ENCODE peak calls at places on chromosomes 5 and 9, in ten cellular contexts. S, Y, F, J, W, X, C, Z, N and K are unnamed samples.

GRCh38 chr5:76393035-76393680 is 9.9 kb upstream of the IQGAP2 start:
- DNase-seq in Y (no peak), F (no peak), N (no peak), Z (no peak), S (no peak), X (peak), C (no peak), J (no peak), W (no peak), K (no peak)

GRCh38 chr5:172973127-172973916 is 10.2 kb upstream of the ATP6V0E1 start:
- DNase-seq in S (no peak), Y (no peak), F (peak), N (no peak), X (no peak), C (no peak), Z (no peak), W (no peak), J (peak), K (no peak)

GRCh38 chr5:56696900-56697299 is 118.4 kb upstream of the MAP3K1 start:
- DNase-seq in Z (no peak), C (no peak), J (peak), X (no peak), F (peak), N (no peak), W (no peak), Y (no peak), S (no peak), K (no peak)

GRCh38 chr5:95352686-95353085 is 38.5 kb upstream of the FAM81B start:
- DNase-seq in W (no peak), F (no peak), N (no peak), X (no peak), Y (no peak), J (no peak), Z (no peak), S (no peak), C (no peak), K (no peak)

GRCh38 chr9:89505795-89506385 is 8.0 kb upstream of the SEMA4D start:
- DNase-seq in S (no peak), J (peak), C (no peak), N (no peak), W (no peak), X (no peak), F (no peak), Z (no peak), Y (no peak), K (no peak)

GRCh38 chr5:14983666-14984441 is 112.3 kb upstream of the ANKH start:
- DNase-seq in W (no peak), X (peak), Y (no peak), C (no peak), F (no peak), N (no peak), Z (no peak), S (no peak), J (no peak), K (no peak)

GRCh38 chr5:128782446-128782845 is 182.8 kb upstream of the SLC27A6 start:
- DNase-seq in J (peak), W (peak), F (peak), S (peak), Z (peak), X (no peak), Y (no peak), C (no peak), N (peak), K (no peak)

GRCh38 chr5:156378159-156378558 is 51.2 kb downstream of the SGCD start:
- DNase-seq in X (no peak), Z (no peak), C (no peak), F (no peak), W (no peak), Y (no peak), N (no peak), S (no peak), J (no peak), K (no peak)

GRCh38 chr5:44646016-44646415 is 162.7 kb upstream of the MRPS30 start:
- DNase-seq in J (no peak), W (no peak), Z (no peak), S (no peak), Y (no peak), C (no peak), F (no peak), X (no peak), N (no peak), K (no peak)

GRCh38 chr9:106017198-106017740 is 322.9 kb downstream of the TMEM38B start:
- DNase-seq in S (no peak), W (no peak), C (no peak), J (no peak), Y (no peak), F (no peak), N (no peak), X (no peak), Z (no peak), K (no peak)

GRCh38 chr9:134621558-134622110 is 20.0 kb upstream of the COL5A1 start:
- DNase-seq in N (no peak), X (no peak), F (no peak), W (no peak), S (no peak), J (no peak), Y (no peak), Z (no peak), C (no peak), K (no peak)

GRCh38 chr5:38636626-38637025 is 80.2 kb upstream of the LIFR start:
- DNase-seq in S (no peak), W (no peak), Y (no peak), N (no peak), Z (no peak), X (no peak), J (no peak), F (no peak), C (no peak), K (no peak)

GRCh38 chr9:135945969-135946368 is 15.2 kb downstream of the UBAC1 start:
- DNase-seq in W (no peak), F (no peak), Z (no peak), S (no peak), C (no peak), X (no peak), N (no peak), Y (no peak), J (no peak), K (no peak)

GRCh38 chr9:17614929-17615328 is 36.1 kb downstream of the SH3GL2 start:
- DNase-seq in F (no peak), Y (no peak), W (no peak), Z (no peak), J (no peak), C (no peak), S (no peak), X (no peak), N (no peak), K (no peak)

GRCh38 chr9:126151671-126152050 is 175.0 kb upstream of the MVB12B start:
- DNase-seq in C (no peak), Y (no peak), S (peak), Z (no peak), X (no peak), F (no peak), N (no peak), J (no peak), W (peak), K (no peak)

GRCh38 chr9:28177925-28178324 is 604.6 kb upstream of the C9orf72 start:
- DNase-seq in N (no peak), C (no peak), Z (no peak), W (no peak), S (no peak), X (no peak), F (no peak), J (no peak), Y (no peak), K (no peak)

GRCh38 chr9:84866402-84866801 is 196.9 kb downstream of the NTRK2 start:
- DNase-seq in Y (no peak), C (no peak), X (no peak), F (no peak), N (no peak), Z (no peak), S (no peak), W (no peak), J (no peak), K (no peak)

GRCh38 chr9:26034776-26035175 is 356.5 kb upstream of the TUSC1 start:
- DNase-seq in F (no peak), W (no peak), X (no peak), Y (no peak), Z (no peak), C (no peak), N (no peak), J (no peak), S (no peak), K (no peak)